ENCODE peak calls at places on chromosomes 11 and 22, in five cellular contexts. U, G, Q, Y and N are unnamed samples.

GRCh38 chr22:39710380-39711117 is 140.0 kb downstream of the CACNA1I start:
- DNase-seq in U (no peak), G (no peak), Q (peak; percentile 84), Y (no peak), N (no peak)

GRCh38 chr22:31764785-31765184 is 11.0 kb downstream of the DEPDC5 start:
- DNase-seq in U (no peak), G (no peak), Q (no peak), Y (no peak), N (no peak)

GRCh38 chr11:2314525-2315394 is 12.9 kb downstream of the TSPAN32 start:
- DNase-seq in U (peak; percentile 91), G (no peak), Q (peak; percentile 95), Y (peak; percentile 35), N (no peak)

GRCh38 chr22:36466258-36466657 is 15.2 kb downstream of the TXN2 start:
- DNase-seq in U (no peak), G (no peak), Q (no peak), Y (no peak), N (no peak)

GRCh38 chr11:57792870-57793269 is 31.3 kb downstream of the CTNND1 start:
- DNase-seq in U (no peak), G (no peak), Q (no peak), Y (no peak), N (no peak)

GRCh38 chr11:115843685-115844084 is 339.5 kb upstream of the CADM1 start:
- DNase-seq in U (no peak), G (no peak), Q (no peak), Y (no peak), N (no peak)

GRCh38 chr11:67266424-67267187 is at the start of gene GRK2:
- DNase-seq in U (no peak), G (no peak), Q (no peak), Y (no peak), N (no peak)

GRCh38 chr11:69682681-69683326 is 7.7 kb upstream of the LTO1 start:
- DNase-seq in U (no peak), G (no peak), Q (no peak), Y (no peak), N (no peak)

GRCh38 chr11:10747733-10748132 is 3.3 kb upstream of the CTR9 start:
- DNase-seq in U (no peak), G (no peak), Q (no peak), Y (no peak), N (no peak)

GRCh38 chr11:10742460-10743208 is 8.4 kb upstream of the CTR9 start:
- DNase-seq in U (no peak), G (no peak), Q (no peak), Y (peak; percentile 21), N (peak; percentile 8)

GRCh38 chr11:10746871-10747270 is 4.2 kb upstream of the CTR9 start:
- DNase-seq in U (no peak), G (no peak), Q (no peak), Y (no peak), N (no peak)

GRCh38 chr11:10744206-10744605 is 6.8 kb upstream of the CTR9 start:
- DNase-seq in U (no peak), G (no peak), Q (no peak), Y (no peak), N (no peak)

DNA sequence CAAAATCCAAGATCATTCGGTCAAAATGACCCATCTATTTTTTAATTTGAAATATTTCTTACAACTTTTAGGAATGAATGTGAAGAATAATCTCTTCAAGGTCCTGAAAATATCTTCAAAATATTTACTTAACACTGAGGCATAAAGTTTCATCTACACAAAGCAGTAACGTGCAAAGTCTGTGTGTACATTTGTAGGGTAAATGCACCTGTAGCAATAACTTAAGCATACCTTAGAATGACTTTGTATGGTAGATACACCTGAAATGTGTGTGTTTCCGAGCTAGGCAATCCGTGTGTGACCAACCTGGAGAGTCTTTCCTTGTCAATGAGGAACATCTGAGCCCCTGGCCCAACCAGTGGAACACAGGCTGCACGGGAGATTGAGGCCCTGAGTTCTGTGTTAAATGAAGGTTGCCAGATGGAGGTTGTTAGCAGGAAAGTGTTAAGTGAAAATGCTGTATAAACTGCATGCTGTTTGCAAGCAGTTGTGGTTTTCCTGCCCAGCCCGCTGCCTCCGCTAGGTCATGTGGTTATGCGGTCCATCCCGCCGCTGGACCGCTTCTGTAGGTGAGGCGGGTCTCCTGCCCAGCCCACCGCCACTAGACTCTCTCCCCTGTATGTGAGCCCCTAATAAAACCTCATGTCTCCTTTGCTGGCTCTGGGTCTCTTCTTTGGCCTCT is 7.6 kb upstream of the CTR9 start:
- DNase-seq in U (no peak), G (no peak), Q (no peak), Y (no peak), N (peak; percentile 34)
- H3K4me3 ChIP-seq in U (no peak overlapping the region), G (no peak overlapping the region), Q (no peak overlapping the region), Y (no peak overlapping the region), N (peak overlapping the region; percentile 14)

GRCh38 chr11:71454470-71455113 is 1.6 kb downstream of the NADSYN1 start:
- DNase-seq in U (no peak), G (no peak), Q (no peak), Y (no peak), N (no peak)
- TF ChIP-seq CTCF in U (no peak), G (peak; percentile 20), Q (no peak), Y (no peak), N (no peak)

DNA sequence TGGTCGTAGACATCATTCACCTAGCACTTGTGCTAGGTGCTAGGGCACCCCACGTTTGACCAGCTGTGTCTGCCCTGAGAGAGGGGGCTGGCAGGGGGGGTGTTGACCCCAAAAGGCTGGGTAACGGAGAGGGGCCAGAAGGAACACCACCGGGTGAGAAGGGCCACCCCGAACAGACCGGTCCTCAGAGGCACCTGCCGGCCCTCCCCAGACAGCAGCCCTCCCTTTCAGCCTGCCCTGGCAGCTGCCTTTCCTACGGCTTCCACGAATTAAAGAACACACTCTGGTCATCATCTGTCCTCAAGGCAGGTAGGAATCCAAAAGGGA is 977 bp upstream of the KCNJ5 start:
- DNase-seq in U (no peak), G (no peak), Q (no peak), Y (no peak), N (no peak)
- H3K4me3 ChIP-seq in U (peak overlapping the region; percentile 73), G (no peak overlapping the region), Q (peak overlapping the region; percentile 62), Y (peak overlapping the region; percentile 41), N (no peak overlapping the region)

GRCh38 chr11:121338536-121338935 is 46.0 kb downstream of the SC5D start:
- DNase-seq in U (no peak), G (no peak), Q (no peak), Y (no peak), N (no peak)

GRCh38 chr11:121337740-121338272 is 45.2 kb downstream of the SC5D start:
- DNase-seq in U (no peak), G (no peak), Q (peak; percentile 57), Y (no peak), N (no peak)

GRCh38 chr11:121337078-121337477 is 44.5 kb downstream of the SC5D start:
- DNase-seq in U (no peak), G (no peak), Q (no peak), Y (no peak), N (no peak)

GRCh38 chr11:121334973-121335711 is 42.6 kb downstream of the SC5D start:
- DNase-seq in U (no peak), G (no peak), Q (no peak), Y (no peak), N (no peak)

GRCh38 chr11:121336279-121336947 is 43.8 kb downstream of the SC5D start:
- DNase-seq in U (no peak), G (no peak), Q (no peak), Y (no peak), N (no peak)
- TF ChIP-seq CTCF in U (no peak), G (no peak), Q (no peak), Y (no peak), N (no peak)